ENCODE peak calls at places on chromosomes 5 and 9, in eight cellular contexts. M, T, E, W, I, N, V and U are unnamed samples.

GRCh38 chr5:79237735-79238560 is 2.0 kb downstream of the JMY start:
- DNase-seq in E (no peak), N (no peak), M (no peak), W (no peak), T (no peak), V (peak; percentile 10), I (peak; percentile 9), U (no peak)

GRCh38 chr5:104265531-104266130 is 703.0 kb upstream of the NUDT12 start:
- DNase-seq in I (no peak), W (no peak), T (no peak), N (peak; percentile 29), E (no peak), V (no peak), M (no peak), U (no peak)

GRCh38 chr9:91062281-91062680 is 260.7 kb downstream of the SYK start:
- DNase-seq in M (no peak), E (no peak), V (no peak), W (no peak), N (no peak), T (no peak), I (no peak), U (no peak)

GRCh38 chr5:73321757-73322452 is 126.7 kb downstream of the FOXD1 start:
- DNase-seq in E (no peak), I (peak; percentile 32), W (no peak), V (peak; percentile 68), T (no peak), N (no peak), M (no peak), U (no peak)

GRCh38 chr9:137428841-137429545 is 5.8 kb downstream of the NOXA1 start:
- DNase-seq in V (no peak), W (no peak), N (no peak), M (no peak), E (no peak), I (no peak), T (peak; percentile 12), U (no peak)

GRCh38 chr9:37593877-37594448 is 1.6 kb upstream of the TOMM5 start:
- DNase-seq in N (no peak), V (no peak), W (no peak), M (no peak), E (no peak), I (no peak), T (no peak), U (no peak)

GRCh38 chr5:132070460-132071337 is 2.9 kb upstream of the CSF2 start:
- DNase-seq in E (no peak), V (peak; percentile 29), I (peak; percentile 43), T (no peak), W (no peak), M (no peak), N (no peak), U (no peak)

GRCh38 chr5:14011089-14012004 is 66.9 kb upstream of the DNAH5 start:
- DNase-seq in T (peak; percentile 88), I (peak; percentile 92), N (peak; percentile 98), V (peak; percentile 87), M (peak; percentile 97), W (peak; percentile 92), E (peak; percentile 84), U (peak; percentile 89)

GRCh38 chr9:14935917-14936316 is 25.7 kb upstream of the FREM1 start:
- DNase-seq in M (no peak), V (no peak), E (no peak), N (no peak), W (no peak), I (no peak), T (no peak), U (peak; percentile 29)
- H3K27ac ChIP-seq in M (peak overlapping the region; percentile 95), V (no peak overlapping the region), E (no peak overlapping the region), N (peak overlapping the region; percentile 32), W (no peak overlapping the region), I (no peak overlapping the region), T (no peak overlapping the region), U (peak overlapping the region; percentile 72)

DNA sequence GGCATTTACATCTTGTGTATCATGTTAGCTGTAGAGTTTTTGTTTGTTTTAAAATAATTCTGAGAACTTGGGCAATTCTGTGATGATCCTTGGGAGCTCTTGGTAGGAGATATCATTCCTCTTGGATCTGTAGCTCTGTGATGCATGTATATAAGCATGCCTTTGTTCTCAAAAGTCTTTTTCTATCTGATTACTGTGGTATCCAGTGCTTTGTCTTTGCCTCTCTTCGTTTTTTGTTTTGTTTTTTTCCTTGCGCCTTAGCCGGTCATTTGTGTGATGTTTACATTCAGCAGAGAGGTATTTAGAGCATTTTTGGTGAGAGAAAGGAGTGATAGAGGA is 110.0 kb downstream of the PAM start:
- DNase-seq in N (peak; percentile 70), M (no peak), E (no peak), T (no peak), W (no peak), V (peak; percentile 36), I (peak; percentile 42), U (no peak)
- TF ChIP-seq CTCF in N (no peak), M (no peak), E (no peak), T (no peak), W (no peak), V (no peak), I (no peak), U (no peak)

DNA sequence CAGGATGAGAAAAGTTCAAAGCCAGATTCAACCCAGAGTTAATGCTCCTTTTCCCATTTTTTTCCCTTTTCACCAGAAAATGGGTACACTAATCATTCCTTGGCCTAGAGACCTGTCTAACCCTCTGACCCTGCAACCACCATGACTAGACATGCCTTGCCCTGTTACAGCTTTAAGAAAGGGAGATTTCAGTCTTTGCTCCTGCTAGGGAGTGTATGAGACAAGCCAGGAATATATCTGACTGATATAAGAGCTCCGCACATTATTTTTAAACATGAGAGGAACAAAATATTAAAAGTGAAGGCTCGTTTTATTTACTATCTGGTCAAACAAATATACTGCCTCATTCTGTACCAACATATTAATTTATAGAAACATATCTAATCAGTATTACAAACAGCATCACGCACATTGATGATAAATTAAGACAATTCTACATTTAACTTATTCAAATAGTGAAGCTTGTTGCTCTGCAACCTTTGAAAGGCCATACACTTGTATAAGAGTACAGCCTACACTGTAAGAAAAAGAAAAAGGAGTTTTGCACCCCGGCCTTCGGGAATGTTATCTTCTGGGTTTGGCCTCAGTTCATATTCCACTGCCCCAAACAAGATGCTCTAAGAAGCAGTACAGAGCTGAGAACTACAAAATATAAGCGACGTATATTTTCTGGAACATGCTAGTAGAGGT is 132.7 kb downstream of the FBXL17 start:
- DNase-seq in N (no peak), V (no peak), I (no peak), M (no peak), W (no peak), E (no peak), T (no peak), U (no peak)
- H3K36me3 ChIP-seq in N (no peaks in the 10 kb centered on the region), V (no peaks in the 10 kb centered on the region), I (no peaks in the 10 kb centered on the region), M (no peaks in the 10 kb centered on the region), W (no peaks in the 10 kb centered on the region), E (no peaks in the 10 kb centered on the region), T (no peaks in the 10 kb centered on the region), U (no peaks in the 10 kb centered on the region)

GRCh38 chr9:117491491-117491890 is 76.6 kb upstream of the ASTN2 start:
- DNase-seq in W (no peak), N (no peak), V (no peak), I (no peak), E (peak; percentile 39), T (no peak), M (no peak), U (no peak)

GRCh38 chr9:117496307-117496706 is 81.5 kb upstream of the ASTN2 start:
- DNase-seq in N (no peak), I (no peak), M (no peak), W (no peak), E (no peak), T (no peak), V (no peak), U (no peak)

GRCh38 chr9:117492476-117492875 is 77.6 kb upstream of the ASTN2 start:
- DNase-seq in T (no peak), E (no peak), M (no peak), W (no peak), N (peak; percentile 40), I (no peak), V (no peak), U (no peak)

GRCh38 chr9:117488659-117489058 is 73.8 kb upstream of the ASTN2 start:
- DNase-seq in N (no peak), T (no peak), M (no peak), W (no peak), I (no peak), V (no peak), E (no peak), U (no peak)

GRCh38 chr9:117494401-117495130 is 79.7 kb upstream of the ASTN2 start:
- DNase-seq in V (no peak), T (no peak), W (no peak), E (no peak), I (no peak), N (no peak), M (no peak), U (no peak)
- H3K27ac ChIP-seq in V (no peak overlapping the region), T (no peak overlapping the region), W (no peak overlapping the region), E (no peak overlapping the region), I (no peak overlapping the region), N (no peak overlapping the region), M (no peak overlapping the region), U (no peak overlapping the region)

GRCh38 chr9:104808030-104808614 is 44.2 kb downstream of the NIPSNAP3B start:
- DNase-seq in N (peak; percentile 40), E (no peak), V (peak; percentile 34), W (no peak), I (peak; percentile 56), T (peak; percentile 22), M (peak; percentile 79), U (peak; percentile 51)
- TF ChIP-seq CTCF in N (peak; percentile 43), E (no peak), V (no peak), W (no peak), I (peak; percentile 33), T (no peak), M (peak; percentile 70), U (peak; percentile 46)

GRCh38 chr9:135948873-135949665 is 12.1 kb downstream of the UBAC1 start:
- DNase-seq in W (no peak), N (no peak), T (no peak), E (no peak), I (no peak), M (no peak), V (no peak), U (no peak)
- H3K36me3 ChIP-seq in W (peaks cover 61% of the 10 kb centered on the region), N (no peaks in the 10 kb centered on the region), T (peaks cover 76% of the 10 kb centered on the region), E (peaks cover 69% of the 10 kb centered on the region), I (peaks cover 27% of the 10 kb centered on the region), M (peaks cover 38% of the 10 kb centered on the region), V (peaks cover 20% of the 10 kb centered on the region), U (peaks cover 42% of the 10 kb centered on the region)

GRCh38 chr9:96509848-96510247 is 59.9 kb downstream of the HABP4 start:
- DNase-seq in N (peak; percentile 19), M (no peak), V (no peak), I (no peak), T (no peak), E (no peak), W (no peak), U (no peak)
- H3K27ac ChIP-seq in N (peak overlapping the region; percentile 48), M (no peak overlapping the region), V (no peak overlapping the region), I (peak overlapping the region; percentile 92), T (no peak overlapping the region), E (no peak overlapping the region), W (no peak overlapping the region), U (no peak overlapping the region)